ENCODE peak calls at places on chromosomes 12 and 14, in seven cellular contexts. B, V, D, U, G, F and C are unnamed samples. For H3K4me1, the result is how much of the 10 kb centered on the place peaks cover.

GRCh38 chr12:10184261-10184843 is 5.5 kb downstream of the TMEM52B start:
- DNase-seq in U (no peak), G (no peak), B (peak), V (no peak), D (no peak), F (no peak), C (no peak)

GRCh38 chr12:80632835-80633234 is 74.6 kb upstream of the MYF6 start:
- DNase-seq in D (no peak), F (no peak), B (no peak), G (no peak), U (no peak), V (no peak), C (no peak)

GRCh38 chr14:53879747-53880146 is 76.9 kb downstream of the BMP4 start:
- DNase-seq in G (no peak), D (no peak), U (no peak), B (no peak), V (no peak), F (no peak), C (no peak)

GRCh38 chr14:53715390-53715730 is 241.3 kb downstream of the BMP4 start:
- DNase-seq in F (no peak), B (peak), V (peak), D (no peak), G (no peak), U (no peak), C (no peak)

GRCh38 chr12:39402922-39403321 is 40.0 kb downstream of the KIF21A start:
- DNase-seq in G (no peak), B (no peak), F (no peak), U (no peak), V (no peak), D (no peak), C (no peak)

GRCh38 chr14:51093371-51094281 is 1.3 kb downstream of the TRIM9 start:
- DNase-seq in G (peak), V (no peak), B (peak), F (peak), U (peak), D (peak), C (peak)

GRCh38 chr14:102554835-102555819 is 37.3 kb upstream of the RCOR1 start:
- DNase-seq in D (peak), B (peak), V (peak), U (peak), F (no peak), G (peak), C (peak)

GRCh38 chr12:111068281-111068680 is 147.9 kb upstream of the MYL2 start:
- DNase-seq in U (peak), D (no peak), V (no peak), B (no peak), G (no peak), F (no peak), C (no peak)

GRCh38 chr12:52992699-52993557 is 13.3 kb upstream of the EIF4B start:
- DNase-seq in U (no peak), V (no peak), G (no peak), B (no peak), F (no peak), D (no peak), C (peak)

GRCh38 chr12:31119531-31120211 is 46.0 kb downstream of the DDX11 start:
- DNase-seq in U (peak), D (no peak), F (no peak), G (no peak), V (no peak), B (no peak), C (no peak)

GRCh38 chr12:39573971-39574370 is 45.6 kb downstream of the ABCD2 start:
- DNase-seq in D (no peak), F (no peak), U (no peak), B (no peak), G (no peak), V (no peak), C (no peak)

GRCh38 chr14:75822522-75823288 is 159.1 kb downstream of the TGFB3 start:
- DNase-seq in G (no peak), U (no peak), V (no peak), F (no peak), D (no peak), B (peak), C (no peak)

GRCh38 chr14:52029881-52030280 is 39.0 kb downstream of the NID2 start:
- DNase-seq in F (no peak), D (no peak), G (no peak), V (no peak), U (no peak), B (no peak), C (no peak)

GRCh38 chr14:103384450-103385152 is 614 bp upstream of the MARK3 start:
- DNase-seq in B (no peak), D (no peak), G (peak), U (no peak), F (no peak), V (no peak), C (no peak)

GRCh38 chr14:32382704-32383103 is 53.6 kb downstream of the AKAP6 start:
- DNase-seq in U (no peak), D (no peak), G (no peak), V (no peak), F (no peak), B (peak), C (no peak)

GRCh38 chr12:94676011-94676709 is 25.8 kb upstream of the TMCC3 start:
- DNase-seq in G (peak), V (peak), B (no peak), F (peak), D (peak), U (peak), C (no peak)

GRCh38 chr14:49971156-49972141 is 78.6 kb downstream of the ARF6 start:
- DNase-seq in U (no peak), D (no peak), F (no peak), G (no peak), B (peak), V (no peak), C (peak)

DNA sequence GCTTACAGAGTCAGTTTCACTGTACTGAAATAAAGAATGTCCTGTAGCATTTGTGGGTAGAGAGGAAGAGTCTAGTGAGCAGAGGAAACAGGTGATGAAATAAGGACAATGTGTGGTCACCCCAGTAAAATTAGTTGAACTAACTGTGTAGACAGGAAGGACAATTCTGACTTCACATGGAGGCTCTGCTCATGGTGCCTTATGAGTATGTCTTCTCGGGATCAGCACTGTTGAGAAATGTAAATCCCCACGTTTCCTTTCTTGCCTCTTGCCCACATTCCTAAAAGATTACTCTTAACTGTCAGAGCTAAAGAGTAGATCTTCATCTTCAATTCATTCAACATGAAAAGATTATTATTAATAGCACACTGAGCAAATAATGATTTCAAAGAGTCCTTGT is 113.2 kb upstream of the FLRT2 start:
- DNase-seq in U (no peak), V (no peak), G (no peak), D (no peak), B (peak), F (no peak), C (no peak)
- H3K4me1 ChIP-seq in U (under half), V (under half), G (under half), D (under half), B (under half), F (under half), C (under half)

GRCh38 chr14:77375973-77376372 is 921 bp downstream of the TMED8 start:
- DNase-seq in B (no peak), D (no peak), V (no peak), U (no peak), G (no peak), F (no peak), C (no peak)

GRCh38 chr14:77375164-77375950 is 1.5 kb downstream of the TMED8 start:
- DNase-seq in V (no peak), D (no peak), G (no peak), F (no peak), B (no peak), U (no peak), C (no peak)

GRCh38 chr14:77377502-77377844 is 294 bp downstream of the SAMD15 start:
- DNase-seq in U (no peak), F (no peak), V (no peak), B (no peak), D (no peak), G (no peak), C (no peak)

GRCh38 chr14:77376380-77376770 is 519 bp downstream of the TMED8 start:
- DNase-seq in D (no peak), B (peak), F (peak), U (peak), G (peak), V (peak), C (peak)

GRCh38 chr14:77376771-77377501 is at the start of the genes SAMD15 and TMED8:
- DNase-seq in U (peak), D (peak), V (peak), B (peak), F (peak), G (peak), C (peak)
- TF ChIP-seq CTCF in U (no peak), D (peak), V (peak), B (peak), F (peak), G (peak), C (no peak)

DNA sequence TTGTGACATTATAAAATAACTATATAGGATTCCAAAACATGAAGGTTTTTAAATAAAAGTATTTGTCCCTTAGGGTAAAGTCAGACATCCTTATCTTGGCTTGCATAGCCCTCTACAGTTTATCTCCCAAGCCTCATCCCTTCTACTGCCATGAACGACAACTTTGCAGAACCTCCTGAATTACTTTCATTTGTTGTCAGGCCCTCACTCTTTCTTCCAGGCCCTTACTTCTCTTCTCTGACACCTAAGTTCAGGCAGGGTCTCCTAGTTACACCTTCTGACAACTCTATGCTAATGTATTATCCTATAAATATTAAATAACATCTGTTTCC is 115.6 kb upstream of the MDM1 start:
- DNase-seq in F (no peak), U (no peak), G (no peak), B (no peak), V (no peak), D (no peak), C (no peak)
- H3K4me1 ChIP-seq in F (under half), U (half or more), G (under half), B (under half), V (under half), D (under half), C (under half)

GRCh38 chr14:36771256-36771655 is 109.6 kb downstream of the PAX9 start:
- DNase-seq in F (no peak), V (no peak), U (no peak), B (no peak), G (no peak), D (no peak), C (no peak)

GRCh38 chr14:36768638-36769337 is 107.1 kb downstream of the PAX9 start:
- DNase-seq in B (no peak), G (no peak), U (no peak), V (no peak), D (no peak), F (no peak), C (no peak)

GRCh38 chr14:36767603-36768281 is 106.1 kb downstream of the PAX9 start:
- DNase-seq in D (no peak), G (no peak), F (no peak), U (no peak), V (no peak), B (no peak), C (no peak)

GRCh38 chr14:36773558-36773957 is 111.9 kb downstream of the PAX9 start:
- DNase-seq in U (no peak), G (no peak), F (no peak), V (no peak), B (no peak), D (no peak), C (no peak)

GRCh38 chr14:36773136-36773540 is 111.5 kb downstream of the PAX9 start:
- DNase-seq in G (no peak), U (no peak), D (no peak), F (no peak), B (no peak), V (no peak), C (no peak)
- TF ChIP-seq CTCF in G (no peak), U (no peak), D (no peak), F (no peak), B (no peak), V (no peak), C (no peak)

GRCh38 chr14:91374287-91374880 is 43.2 kb downstream of the CCDC88C start:
- DNase-seq in F (no peak), D (no peak), G (no peak), U (no peak), V (no peak), B (no peak), C (peak)

GRCh38 chr14:91373591-91374245 is 43.9 kb downstream of the CCDC88C start:
- DNase-seq in V (no peak), D (no peak), B (no peak), G (no peak), F (no peak), U (no peak), C (peak)

GRCh38 chr14:91371011-91371989 is 46.3 kb downstream of the CCDC88C start:
- DNase-seq in G (no peak), F (no peak), B (no peak), V (no peak), D (no peak), U (no peak), C (no peak)

GRCh38 chr14:91371990-91372375 is 45.6 kb downstream of the CCDC88C start:
- DNase-seq in V (no peak), F (no peak), B (no peak), U (no peak), D (no peak), G (no peak), C (no peak)

GRCh38 chr14:91372680-91373495 is 44.7 kb downstream of the CCDC88C start:
- DNase-seq in G (no peak), V (no peak), B (no peak), U (peak), D (no peak), F (no peak), C (no peak)
- H3K4me1 ChIP-seq in G (half or more), V (under half), B (under half), U (half or more), D (under half), F (under half), C (under half)

GRCh38 chr12:74415633-74416032 is 122.0 kb upstream of the ATXN7L3B start:
- DNase-seq in D (no peak), V (no peak), U (no peak), B (peak), F (no peak), G (no peak), C (no peak)
- TF ChIP-seq CTCF in D (no peak), V (no peak), U (no peak), B (peak), F (peak), G (peak), C (no peak)

DNA sequence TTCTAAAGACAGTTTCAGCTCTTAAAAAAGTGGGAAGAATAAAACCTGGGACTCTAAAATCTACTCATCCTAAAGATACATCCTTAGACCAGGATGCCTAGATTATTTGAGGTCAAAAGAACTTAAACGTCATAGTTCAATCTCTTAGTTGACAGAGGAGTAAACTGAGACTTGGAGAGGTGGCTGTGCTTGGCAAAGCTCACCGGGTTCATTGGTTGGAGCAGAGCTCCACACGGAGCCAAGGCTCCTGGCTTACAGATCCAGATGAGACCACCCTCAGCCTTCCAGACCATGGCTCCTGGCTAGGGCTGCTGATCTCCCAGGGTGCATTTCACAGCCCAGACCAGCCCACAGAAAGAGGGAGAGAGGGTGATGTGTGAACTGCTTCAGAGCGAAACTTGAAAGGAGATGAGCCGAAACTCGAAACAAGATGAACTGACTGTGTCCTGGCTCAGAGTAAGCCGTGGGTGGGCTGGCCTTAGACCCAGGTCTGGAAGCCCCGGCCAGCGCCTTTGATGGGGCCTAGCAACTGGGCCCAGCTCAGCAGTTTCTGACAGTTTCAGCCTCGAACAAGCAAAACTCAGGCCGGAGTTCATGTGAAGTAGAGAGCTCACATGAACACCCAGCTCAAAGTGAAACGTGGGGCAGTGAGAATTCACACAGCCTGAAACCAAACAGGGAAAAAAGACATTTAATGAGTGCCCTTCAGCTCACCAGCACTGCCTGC is 1044.8 kb downstream of the BCL11B start:
- DNase-seq in V (no peak), U (no peak), D (no peak), B (no peak), G (no peak), F (no peak), C (no peak)
- H3K4me1 ChIP-seq in V (under half), U (under half), D (under half), B (under half), G (under half), F (under half), C (under half)

GRCh38 chr12:107903377-107904061 is 129.0 kb downstream of the ASCL4 start:
- DNase-seq in U (peak), B (no peak), F (no peak), D (peak), V (no peak), G (peak), C (peak)

GRCh38 chr12:107912421-107913004 is 138.0 kb downstream of the ASCL4 start:
- DNase-seq in G (peak), V (no peak), D (no peak), B (no peak), F (no peak), U (peak), C (peak)

GRCh38 chr12:107906719-107907118 is 132.2 kb downstream of the ASCL4 start:
- DNase-seq in G (no peak), V (no peak), D (no peak), U (no peak), B (no peak), F (no peak), C (no peak)
- TF ChIP-seq CTCF in G (no peak), V (no peak), D (no peak), U (no peak), B (no peak), F (no peak), C (no peak)

GRCh38 chr12:3129301-3130052 is 52.3 kb downstream of the TSPAN9 start:
- DNase-seq in D (no peak), B (peak), V (no peak), G (no peak), U (no peak), F (no peak), C (no peak)

GRCh38 chr12:3127832-3128231 is 50.7 kb downstream of the TSPAN9 start:
- DNase-seq in G (no peak), F (no peak), B (peak), U (no peak), D (no peak), V (no peak), C (no peak)

GRCh38 chr12:3131129-3131528 is 54.0 kb downstream of the TSPAN9 start:
- DNase-seq in B (no peak), D (no peak), V (no peak), U (no peak), G (no peak), F (no peak), C (no peak)

GRCh38 chr12:3128498-3129293 is 51.5 kb downstream of the TSPAN9 start:
- DNase-seq in U (no peak), B (no peak), D (no peak), G (no peak), V (no peak), F (no peak), C (no peak)

DNA sequence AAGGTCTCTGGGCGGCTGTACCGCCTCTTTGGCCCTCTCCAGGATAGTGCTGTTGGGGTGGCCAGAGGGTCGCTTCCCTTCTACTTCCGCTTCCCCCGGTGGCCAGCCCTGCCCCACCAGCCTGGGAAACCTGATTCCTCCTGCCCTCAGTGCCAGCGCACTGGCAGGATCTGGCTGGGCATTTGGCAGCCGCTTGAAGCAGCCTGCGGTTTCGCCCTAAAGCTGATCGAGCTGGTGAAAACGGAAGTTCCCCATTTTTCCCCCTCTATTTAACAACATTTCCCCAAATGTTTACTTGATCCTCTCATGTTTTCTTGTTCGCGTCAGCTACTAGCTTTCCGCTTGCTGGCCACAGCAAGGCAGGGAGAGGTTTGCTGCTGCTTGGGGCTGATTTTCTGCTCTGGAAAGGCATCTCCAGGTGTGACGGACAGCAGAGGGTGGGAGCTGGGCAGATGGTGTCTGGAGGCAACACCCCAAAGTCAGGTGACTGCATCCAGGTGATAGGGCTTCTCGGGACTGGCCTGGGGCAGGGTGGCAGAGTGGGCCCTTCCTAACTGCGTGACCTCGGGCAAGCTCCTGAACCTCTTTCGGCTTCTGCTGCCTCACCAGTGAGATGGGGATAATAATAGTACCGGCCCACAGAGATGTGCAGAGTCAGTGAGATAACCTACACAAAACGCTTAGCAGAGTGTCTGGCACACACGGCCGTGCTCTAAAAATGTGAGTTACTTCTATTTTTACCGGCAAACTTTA is 53.0 kb downstream of the TSPAN9 start:
- DNase-seq in B (peak), F (no peak), U (no peak), D (no peak), G (peak), V (no peak), C (no peak)
- H3K4me1 ChIP-seq in B (under half), F (under half), U (half or more), D (under half), G (half or more), V (under half), C (under half)

GRCh38 chr12:102118874-102119273 is 1.0 kb downstream of the NUP37 start:
- DNase-seq in D (no peak), F (no peak), U (no peak), G (no peak), B (peak), V (no peak), C (no peak)

GRCh38 chr12:102120564-102120873 is 536 bp downstream of the PARPBP start:
- DNase-seq in B (no peak), D (no peak), U (no peak), V (no peak), F (no peak), G (no peak), C (no peak)

GRCh38 chr12:102120886-102121285 is 903 bp downstream of the PARPBP start:
- DNase-seq in V (no peak), D (no peak), G (no peak), U (no peak), F (no peak), B (peak), C (no peak)

GRCh38 chr12:102116392-102116791 is 3.5 kb downstream of the NUP37 start:
- DNase-seq in U (no peak), D (no peak), F (no peak), G (no peak), B (no peak), V (no peak), C (no peak)

GRCh38 chr12:102119674-102120563 is at the start of the genes NUP37 and PARPBP:
- DNase-seq in B (peak), D (peak), U (peak), G (peak), V (peak), F (peak), C (peak)
- TF ChIP-seq CTCF in B (no peak), D (no peak), U (no peak), G (peak), V (peak), F (no peak), C (no peak)